ENCODE peak calls at places on chromosomes 16 and 17, in nine cellular contexts. One of them, this sample, is unnamed.
A peak's percentile ranks its signal among the peaks of the same experiment; 100 is the strongest.

GRCh38 chr17:43129671-43130010 is 4.5 kb upstream of the BRCA1 start:
- DNase-seq in fibroblast of lung: no peak
- DNase-seq in GM23248: no peak
- DNase-seq in neural progenitor cell: no peak
- DNase-seq in mammary epithelial cell: peak; percentile 35
- DNase-seq in GM23338: no peak
- DNase-seq in DND-41: no peak
- DNase-seq in HepG2: no peak
- DNase-seq in endothelial cell of umbilical vein: peak; percentile 42
- DNase-seq in this sample: no peak

GRCh38 chr16:21598676-21599157 is 660 bp upstream of the METTL9 start:
- DNase-seq in fibroblast of lung: no peak
- DNase-seq in GM23248: peak; percentile 49
- DNase-seq in neural progenitor cell: no peak
- DNase-seq in mammary epithelial cell: peak; percentile 6
- DNase-seq in GM23338: peak; percentile 42
- DNase-seq in DND-41: no peak
- DNase-seq in HepG2: no peak
- DNase-seq in endothelial cell of umbilical vein: peak; percentile 43
- DNase-seq in this sample: peak; percentile 29

GRCh38 chr16:59597269-59597668 is 863.2 kb upstream of the GOT2 start:
- DNase-seq in fibroblast of lung: no peak
- DNase-seq in GM23248: no peak
- DNase-seq in neural progenitor cell: no peak
- DNase-seq in mammary epithelial cell: peak; percentile 3
- DNase-seq in GM23338: no peak
- DNase-seq in DND-41: no peak
- DNase-seq in HepG2: no peak
- DNase-seq in endothelial cell of umbilical vein: no peak
- DNase-seq in this sample: no peak

GRCh38 chr16:48911700-48912099 is 301.7 kb upstream of the N4BP1 start:
- DNase-seq in fibroblast of lung: no peak
- DNase-seq in GM23248: peak; percentile 24
- DNase-seq in neural progenitor cell: peak; percentile 21
- DNase-seq in mammary epithelial cell: no peak
- DNase-seq in GM23338: peak; percentile 56
- DNase-seq in DND-41: no peak
- DNase-seq in HepG2: no peak
- DNase-seq in endothelial cell of umbilical vein: no peak
- DNase-seq in this sample: no peak

GRCh38 chr17:5299383-5299782 is 17.3 kb downstream of the RABEP1 start:
- DNase-seq in fibroblast of lung: no peak
- DNase-seq in GM23248: peak; percentile 45
- DNase-seq in neural progenitor cell: no peak
- DNase-seq in mammary epithelial cell: no peak
- DNase-seq in GM23338: no peak
- DNase-seq in DND-41: no peak
- DNase-seq in HepG2: no peak
- DNase-seq in endothelial cell of umbilical vein: no peak
- DNase-seq in this sample: no peak

GRCh38 chr17:4235372-4236279 is 28.2 kb downstream of the ANKFY1 start:
- DNase-seq in fibroblast of lung: peak; percentile 53
- DNase-seq in GM23248: no peak
- DNase-seq in neural progenitor cell: no peak
- DNase-seq in mammary epithelial cell: no peak
- DNase-seq in GM23338: no peak
- DNase-seq in DND-41: no peak
- DNase-seq in HepG2: no peak
- DNase-seq in endothelial cell of umbilical vein: no peak
- DNase-seq in this sample: no peak

GRCh38 chr17:28119560-28119959 is 77.1 kb downstream of the NLK start:
- DNase-seq in fibroblast of lung: no peak
- DNase-seq in GM23248: no peak
- DNase-seq in neural progenitor cell: no peak
- DNase-seq in mammary epithelial cell: no peak
- DNase-seq in GM23338: no peak
- DNase-seq in DND-41: no peak
- DNase-seq in HepG2: no peak
- DNase-seq in endothelial cell of umbilical vein: no peak
- DNase-seq in this sample: no peak

GRCh38 chr16:67206129-67206837 is 7.4 kb downstream of the ELMO3 start:
- DNase-seq in fibroblast of lung: no peak
- DNase-seq in GM23248: no peak
- DNase-seq in neural progenitor cell: no peak
- DNase-seq in mammary epithelial cell: no peak
- DNase-seq in GM23338: no peak
- DNase-seq in DND-41: no peak
- DNase-seq in HepG2: no peak
- DNase-seq in endothelial cell of umbilical vein: no peak
- DNase-seq in this sample: no peak

GRCh38 chr16:72427001-72427785 is 255.2 kb upstream of the PMFBP1 start:
- DNase-seq in fibroblast of lung: no peak
- DNase-seq in GM23248: no peak
- DNase-seq in neural progenitor cell: no peak
- DNase-seq in mammary epithelial cell: no peak
- DNase-seq in GM23338: no peak
- DNase-seq in DND-41: no peak
- DNase-seq in HepG2: no peak
- DNase-seq in endothelial cell of umbilical vein: no peak
- DNase-seq in this sample: no peak

GRCh38 chr16:85402910-85403692 is 210.0 kb upstream of the GSE1 start:
- DNase-seq in fibroblast of lung: peak; percentile 83
- DNase-seq in GM23248: no peak
- DNase-seq in neural progenitor cell: no peak
- DNase-seq in mammary epithelial cell: no peak
- DNase-seq in GM23338: peak; percentile 52
- DNase-seq in DND-41: peak; percentile 86
- DNase-seq in HepG2: no peak
- DNase-seq in endothelial cell of umbilical vein: peak; percentile 71
- DNase-seq in this sample: no peak

GRCh38 chr16:54140057-54140787 is 146.4 kb downstream of the IRX3 start:
- DNase-seq in fibroblast of lung: no peak
- DNase-seq in GM23248: peak; percentile 14
- DNase-seq in neural progenitor cell: no peak
- DNase-seq in mammary epithelial cell: no peak
- DNase-seq in GM23338: no peak
- DNase-seq in DND-41: peak; percentile 57
- DNase-seq in HepG2: peak; percentile 53
- DNase-seq in endothelial cell of umbilical vein: no peak
- DNase-seq in this sample: no peak

DNA sequence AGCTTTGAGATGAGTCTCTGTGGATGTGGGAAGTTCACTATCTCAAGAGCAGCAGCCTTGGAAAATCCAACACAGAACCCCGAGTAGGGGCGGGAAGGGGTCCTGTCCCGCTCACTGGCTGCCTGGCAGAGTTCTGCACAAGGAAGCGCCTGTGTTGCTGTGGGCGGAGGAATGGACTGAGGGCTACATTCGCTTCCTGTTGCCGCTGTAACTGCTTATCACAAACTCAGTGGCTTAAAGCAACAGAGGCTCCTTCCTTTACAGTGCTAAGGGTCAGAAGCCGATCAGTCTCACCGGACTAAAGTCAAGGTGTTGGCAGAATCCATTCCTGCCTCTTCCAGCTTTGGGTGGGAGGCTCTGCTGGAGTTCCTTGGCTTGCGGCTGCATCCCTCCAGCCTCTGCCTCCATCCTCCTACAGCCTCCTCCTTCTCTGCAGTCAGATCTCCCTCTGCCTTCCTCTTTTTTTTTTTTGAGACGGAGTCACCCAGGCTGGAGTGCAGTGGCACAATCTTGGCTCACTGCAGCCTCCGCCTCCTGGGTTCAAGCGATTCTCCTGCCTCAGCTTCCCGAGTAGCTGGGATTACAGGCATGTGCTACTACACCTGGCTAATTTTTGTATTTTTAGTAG is 305.3 kb downstream of the SEC14L1 start:
- DNase-seq in fibroblast of lung: peak; percentile 59
- DNase-seq in GM23248: no peak
- DNase-seq in neural progenitor cell: no peak
- DNase-seq in mammary epithelial cell: no peak
- DNase-seq in GM23338: no peak
- DNase-seq in DND-41: peak; percentile 83
- DNase-seq in HepG2: no peak
- DNase-seq in endothelial cell of umbilical vein: peak; percentile 72
- DNase-seq in this sample: no peak
- H3K4me1 ChIP-seq in fibroblast of lung: peaks cover 63% of the 10 kb centered on the region
- H3K4me1 ChIP-seq in GM23248: peaks cover 49% of the 10 kb centered on the region
- H3K4me1 ChIP-seq in neural progenitor cell: peaks cover 22% of the 10 kb centered on the region
- H3K4me1 ChIP-seq in mammary epithelial cell: peaks cover 35% of the 10 kb centered on the region
- H3K4me1 ChIP-seq in GM23338: peaks cover 19% of the 10 kb centered on the region
- H3K4me1 ChIP-seq in DND-41: peaks cover 99% of the 10 kb centered on the region
- H3K4me1 ChIP-seq in HepG2: peaks cover 16% of the 10 kb centered on the region
- H3K4me1 ChIP-seq in endothelial cell of umbilical vein: peaks cover 21% of the 10 kb centered on the region
- H3K4me1 ChIP-seq in this sample: no peaks in the 10 kb centered on the region

DNA sequence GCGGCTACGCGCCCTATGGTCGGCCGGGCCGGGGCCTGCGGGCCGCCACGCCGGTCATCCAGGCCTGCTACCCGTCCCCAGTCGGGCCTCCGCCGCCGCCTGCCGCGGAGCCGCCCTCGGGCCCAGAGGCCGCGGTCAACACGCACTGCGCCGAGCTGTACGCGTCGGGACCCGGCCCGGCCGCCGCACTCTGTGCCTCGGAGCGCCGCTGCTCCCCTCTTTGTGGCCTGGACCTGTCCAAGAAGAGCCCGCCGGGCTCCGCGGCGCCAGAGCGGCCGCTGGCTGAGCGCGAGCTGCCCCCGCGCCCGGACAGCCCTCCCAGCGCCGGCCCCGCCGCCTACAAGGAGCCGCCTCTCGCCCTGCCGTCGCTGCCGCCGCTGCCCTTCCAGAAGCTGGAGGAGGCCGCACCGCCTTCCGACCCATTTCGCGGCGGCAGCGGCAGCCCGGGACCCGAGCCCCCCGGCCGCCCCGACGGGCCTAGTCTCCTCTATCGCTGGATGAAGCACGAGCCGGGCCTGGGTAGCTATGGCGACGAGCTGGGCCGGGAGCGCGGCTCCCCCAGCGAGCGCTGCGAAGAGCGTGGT is 2.3 kb downstream of the HIC1 start:
- DNase-seq in fibroblast of lung: no peak
- DNase-seq in GM23248: no peak
- DNase-seq in neural progenitor cell: peak; percentile 73
- DNase-seq in mammary epithelial cell: no peak
- DNase-seq in GM23338: peak; percentile 59
- DNase-seq in DND-41: no peak
- DNase-seq in HepG2: no peak
- DNase-seq in endothelial cell of umbilical vein: no peak
- DNase-seq in this sample: no peak
- TF ChIP-seq EZH2 in fibroblast of lung: no peak
- TF ChIP-seq EZH2 in GM23248: no peak
- TF ChIP-seq EZH2 in neural progenitor cell: peak; percentile 21
- TF ChIP-seq EZH2 in mammary epithelial cell: no peak
- TF ChIP-seq EZH2 in GM23338: peak; percentile 59
- TF ChIP-seq EZH2 in DND-41: no peak
- TF ChIP-seq EZH2 in HepG2: no peak
- TF ChIP-seq EZH2 in endothelial cell of umbilical vein: no peak
- TF ChIP-seq EZH2 in this sample: no peak

GRCh38 chr16:3020247-3020603 is at the start of gene TNFRSF12A:
- DNase-seq in fibroblast of lung: peak; percentile 72
- DNase-seq in GM23248: peak; percentile 93
- DNase-seq in neural progenitor cell: peak; percentile 93
- DNase-seq in mammary epithelial cell: peak; percentile 76
- DNase-seq in GM23338: peak; percentile 92
- DNase-seq in DND-41: peak; percentile 75
- DNase-seq in HepG2: peak; percentile 66
- DNase-seq in endothelial cell of umbilical vein: peak; percentile 77
- DNase-seq in this sample: peak; percentile 51

GRCh38 chr16:3021449-3022207 is 1.5 kb downstream of the TNFRSF12A start:
- DNase-seq in fibroblast of lung: peak; percentile 96
- DNase-seq in GM23248: peak; percentile 99
- DNase-seq in neural progenitor cell: peak; percentile 96
- DNase-seq in mammary epithelial cell: peak; percentile 96
- DNase-seq in GM23338: peak; percentile 97
- DNase-seq in DND-41: peak; percentile 46
- DNase-seq in HepG2: peak; percentile 68
- DNase-seq in endothelial cell of umbilical vein: peak; percentile 65
- DNase-seq in this sample: peak; percentile 94

GRCh38 chr16:3022208-3022696 is 1.5 kb downstream of the HCFC1R1 start:
- DNase-seq in fibroblast of lung: peak; percentile 96
- DNase-seq in GM23248: peak; percentile 98
- DNase-seq in neural progenitor cell: peak; percentile 81
- DNase-seq in mammary epithelial cell: peak; percentile 92
- DNase-seq in GM23338: peak; percentile 91
- DNase-seq in DND-41: peak; percentile 46
- DNase-seq in HepG2: peak; percentile 76
- DNase-seq in endothelial cell of umbilical vein: peak; percentile 93
- DNase-seq in this sample: peak; percentile 95

GRCh38 chr16:3019594-3020246 is 448 bp upstream of the TNFRSF12A start:
- DNase-seq in fibroblast of lung: no peak
- DNase-seq in GM23248: no peak
- DNase-seq in neural progenitor cell: no peak
- DNase-seq in mammary epithelial cell: no peak
- DNase-seq in GM23338: no peak
- DNase-seq in DND-41: no peak
- DNase-seq in HepG2: no peak
- DNase-seq in endothelial cell of umbilical vein: no peak
- DNase-seq in this sample: no peak

DNA sequence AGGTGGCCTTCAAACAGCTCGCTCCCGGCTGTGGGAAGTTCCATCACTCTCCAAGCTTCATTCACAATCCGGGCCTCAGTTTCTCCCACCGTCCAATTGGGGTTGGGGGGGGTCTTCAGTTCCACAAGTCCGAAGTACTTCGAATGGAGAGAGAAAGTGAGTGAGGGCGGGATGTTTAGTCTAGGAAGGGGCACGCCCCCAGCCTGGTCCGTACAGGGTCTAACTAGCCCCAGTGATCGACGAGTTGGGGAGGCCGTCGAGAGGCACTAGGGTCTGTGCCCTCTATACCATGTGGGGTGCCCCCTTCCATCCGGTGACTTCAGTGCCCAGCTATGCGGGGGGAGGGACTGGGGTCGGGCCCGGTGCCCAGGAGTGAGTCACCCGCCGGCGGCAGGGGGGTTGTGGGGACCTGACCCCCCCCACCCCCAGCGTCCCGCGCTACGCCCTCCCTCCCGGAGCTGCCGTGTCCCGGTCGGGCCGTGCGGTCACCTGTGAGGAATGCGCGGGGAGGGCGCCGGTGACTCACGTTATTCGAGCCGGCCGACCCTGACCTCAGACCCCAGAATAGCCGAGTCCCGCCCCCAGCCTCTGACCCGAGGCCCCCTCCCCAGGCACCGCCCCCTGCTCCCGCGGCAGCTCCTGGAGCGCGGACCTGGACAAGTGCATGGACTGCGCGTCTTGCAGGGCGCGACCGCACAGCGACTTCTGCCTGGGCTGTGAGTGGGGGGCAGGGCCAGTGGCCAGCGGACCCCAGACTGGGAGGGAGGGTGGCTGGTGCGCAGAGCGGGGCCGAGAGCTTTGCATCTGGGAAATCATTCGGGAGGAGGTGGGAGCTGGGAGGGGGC is 658 bp downstream of the TNFRSF12A start:
- DNase-seq in fibroblast of lung: peak; percentile 91
- DNase-seq in GM23248: peak; percentile 89
- DNase-seq in neural progenitor cell: peak; percentile 74
- DNase-seq in mammary epithelial cell: peak; percentile 89
- DNase-seq in GM23338: peak; percentile 95
- DNase-seq in DND-41: no peak
- DNase-seq in HepG2: peak; percentile 87
- DNase-seq in endothelial cell of umbilical vein: peak; percentile 86
- DNase-seq in this sample: peak; percentile 98
- H3K27ac ChIP-seq in fibroblast of lung: peak overlapping the region; percentile 99
- H3K27ac ChIP-seq in GM23248: peak overlapping the region; percentile 100
- H3K27ac ChIP-seq in neural progenitor cell: no peak overlapping the region
- H3K27ac ChIP-seq in mammary epithelial cell: peak overlapping the region; percentile 97
- H3K27ac ChIP-seq in GM23338: peak overlapping the region; percentile 99
- H3K27ac ChIP-seq in DND-41: peak overlapping the region; percentile 50
- H3K27ac ChIP-seq in HepG2: peak overlapping the region; percentile 93
- H3K27ac ChIP-seq in endothelial cell of umbilical vein: peak overlapping the region; percentile 98
- H3K27ac ChIP-seq in this sample: peak overlapping the region; percentile 97

GRCh38 chr17:73584987-73585386 is 59.3 kb downstream of the SDK2 start:
- DNase-seq in fibroblast of lung: no peak
- DNase-seq in GM23248: no peak
- DNase-seq in neural progenitor cell: no peak
- DNase-seq in mammary epithelial cell: no peak
- DNase-seq in GM23338: no peak
- DNase-seq in DND-41: no peak
- DNase-seq in HepG2: no peak
- DNase-seq in endothelial cell of umbilical vein: no peak
- DNase-seq in this sample: no peak
- H3K4me1 ChIP-seq in fibroblast of lung: no peaks in the 10 kb centered on the region
- H3K4me1 ChIP-seq in GM23248: no peaks in the 10 kb centered on the region
- H3K4me1 ChIP-seq in neural progenitor cell: peaks cover 20% of the 10 kb centered on the region
- H3K4me1 ChIP-seq in mammary epithelial cell: peaks cover 15% of the 10 kb centered on the region
- H3K4me1 ChIP-seq in GM23338: peaks cover 21% of the 10 kb centered on the region
- H3K4me1 ChIP-seq in DND-41: peaks cover 42% of the 10 kb centered on the region
- H3K4me1 ChIP-seq in HepG2: no peaks in the 10 kb centered on the region
- H3K4me1 ChIP-seq in endothelial cell of umbilical vein: no peaks in the 10 kb centered on the region
- H3K4me1 ChIP-seq in this sample: no peaks in the 10 kb centered on the region